ENCODE peak calls at places on chromosomes 2 and 18, in seven cellular contexts. F is IMR-90, W is glutamatergic neuron, N is HFFc6, Q is epithelial cell of esophagus, O is AG10803, P is colonic mucosa. Z is an unnamed sample.

GRCh38 chr2:200774920-200775319 is 36.8 kb upstream of the BZW1 start:
- DNase-seq in N (no peak), O (no peak), Q (no peak), P (no peak), F (no peak), W (no peak), Z (no peak)

GRCh38 chr18:49016648-49017539 is 66.1 kb upstream of the SMAD7 start:
- DNase-seq in O (peak; percentile 88), P (peak; percentile 18), N (peak; percentile 78), W (no peak), Q (peak; percentile 88), F (peak; percentile 83), Z (peak; percentile 42)

GRCh38 chr2:98805412-98806265 is 74.7 kb upstream of the MGAT4A start:
- DNase-seq in O (peak; percentile 48), N (peak; percentile 27), Q (peak; percentile 92), W (no peak), P (no peak), F (peak; percentile 8), Z (peak; percentile 13)

GRCh38 chr2:32357545-32358482 is 991 bp downstream of the BIRC6 start:
- DNase-seq in N (peak; percentile 9), O (peak; percentile 25), W (peak; percentile 74), Q (peak; percentile 52), P (peak; percentile 45), F (peak; percentile 31), Z (no peak)

GRCh38 chr2:165778187-165778556 is 15.9 kb downstream of the GALNT3 start:
- DNase-seq in O (no peak), Q (no peak), N (no peak), P (no peak), W (no peak), F (no peak), Z (no peak)

GRCh38 chr2:232926448-232927040 is 56.5 kb downstream of the SNORC start:
- DNase-seq in W (no peak), O (no peak), P (no peak), Q (no peak), N (no peak), F (no peak), Z (no peak)

GRCh38 chr2:104606056-104606455 is 247.9 kb upstream of the POU3F3 start:
- DNase-seq in P (no peak), O (no peak), N (no peak), Q (no peak), W (no peak), F (no peak), Z (no peak)

GRCh38 chr2:88656690-88657089 is 29.4 kb upstream of the EIF2AK3 start:
- DNase-seq in F (peak; percentile 62), Q (no peak), P (no peak), N (peak; percentile 39), O (peak; percentile 11), W (no peak), Z (no peak)

GRCh38 chr2:71822463-71822862 is 325.2 kb downstream of the CYP26B1 start:
- DNase-seq in W (no peak), Q (no peak), O (no peak), P (no peak), F (no peak), N (no peak), Z (no peak)

GRCh38 chr2:81242502-81242901 is 938.0 kb upstream of the LRRTM1 start:
- DNase-seq in W (no peak), N (no peak), F (no peak), O (no peak), P (no peak), Q (no peak), Z (no peak)

GRCh38 chr2:73532381-73532780 is 109.8 kb downstream of the NAT8 start:
- DNase-seq in N (no peak), O (no peak), Q (no peak), W (no peak), P (no peak), F (no peak), Z (no peak)

GRCh38 chr2:85551698-85552678 is 9.3 kb downstream of the GGCX start:
- DNase-seq in P (peak; percentile 92), W (peak; percentile 87), O (peak; percentile 70), F (peak; percentile 74), N (peak; percentile 58), Q (peak; percentile 86), Z (peak; percentile 61)

GRCh38 chr2:45748239-45748638 is 96.8 kb downstream of the PRKCE start:
- DNase-seq in P (no peak), Q (no peak), F (peak; percentile 63), W (no peak), N (peak; percentile 97), O (peak; percentile 99), Z (peak; percentile 94)